ENCODE peak calls at places on chromosome X, in four cellular contexts. O is stimulated activated naive B cell treated with anti-CD40 and anti-IgM and Interleukin-4, amounts not matched to agents 10 μg/mL and 1 μg/mL and 100 μg/mL, for 72 hours; B is nucleus accumbens; H is NCI-H2171. G is an unnamed sample.
A peak's percentile ranks its signal among the peaks of the same experiment; 100 is the strongest.

GRCh38 chrX:135410861-135411627 is 10.7 kb upstream of the SMIM10L2A start:
- DNase-seq in H (no peak), B (no peak), O (no peak), G (no peak)

GRCh38 chrX:15107367-15107988 is 162.4 kb downstream of the ASB9 start:
- DNase-seq in B (no peak), H (no peak), O (no peak), G (no peak)

GRCh38 chrX:153226344-153227190 is 47.5 kb downstream of the MAGEA1 start:
- DNase-seq in H (no peak), O (no peak), B (no peak), G (no peak)

GRCh38 chrX:15215366-15215765 is 54.5 kb downstream of the ASB9 start:
- DNase-seq in B (no peak), H (peak; percentile 78), O (no peak), G (no peak)

GRCh38 chrX:129877401-129877800 is 28.6 kb upstream of the UTP14A start:
- DNase-seq in O (no peak), H (no peak), B (no peak), G (no peak)

GRCh38 chrX:34956915-34957314 is 14.3 kb downstream of the FAM47B start:
- DNase-seq in O (no peak), B (no peak), H (no peak), G (no peak)

GRCh38 chrX:2767631-2768455 is 16.0 kb downstream of the XG start:
- DNase-seq in O (no peak), H (peak; percentile 7), B (no peak), G (no peak)

GRCh38 chrX:323721-324628 is 5.4 kb upstream of the GTPBP6 start:
- DNase-seq in B (no peak), O (no peak), H (no peak), G (no peak)

GRCh38 chrX:35842657-35843056 is 44.5 kb downstream of the MAGEB16 start:
- DNase-seq in H (no peak), B (no peak), O (no peak), G (no peak)